ENCODE peak calls at places on chromosomes 3 and 15, in six cellular contexts. K, S, W, G, E and M are unnamed samples.

GRCh38 chr3:140848675-140849074 is 93.0 kb upstream of the SLC25A36 start:
- DNase-seq in W (no peak), S (no peak), E (no peak), K (no peak), G (no peak), M (no peak)

GRCh38 chr3:142354076-142354475 is 93.8 kb downstream of the XRN1 start:
- DNase-seq in S (no peak), W (no peak), K (no peak), G (no peak), E (no peak), M (no peak)

GRCh38 chr15:73028030-73028429 is 24.2 kb upstream of the NEO1 start:
- DNase-seq in E (no peak), K (no peak), S (no peak), G (no peak), W (no peak), M (no peak)

GRCh38 chr15:70051948-70052633 is 45.6 kb downstream of the TLE3 start:
- DNase-seq in G (no peak), S (peak), E (no peak), K (no peak), W (no peak), M (no peak)

GRCh38 chr3:48434591-48435222 is 4.8 kb upstream of the PLXNB1 start:
- DNase-seq in K (peak), S (peak), G (no peak), E (no peak), W (no peak), M (no peak)

GRCh38 chr3:130800829-130801228 is 54.2 kb upstream of the PIK3R4 start:
- DNase-seq in G (no peak), K (no peak), W (no peak), S (no peak), E (no peak), M (no peak)

GRCh38 chr3:14905055-14905657 is 42.2 kb upstream of the NR2C2 start:
- DNase-seq in E (no peak), K (no peak), S (no peak), G (no peak), W (no peak), M (no peak)

GRCh38 chr15:65638681-65639089 is 16.9 kb downstream of the SLC24A1 start:
- DNase-seq in E (peak), S (no peak), K (no peak), W (no peak), G (no peak), M (peak)

GRCh38 chr3:60303160-60303559 is 948.1 kb downstream of the FHIT start:
- DNase-seq in W (no peak), E (no peak), G (no peak), S (no peak), K (no peak), M (no peak)

GRCh38 chr3:150158974-150159625 is 188.4 kb upstream of the PFN2 start:
- DNase-seq in G (no peak), S (no peak), K (no peak), W (peak), E (no peak), M (no peak)

GRCh38 chr3:55903680-55904079 is 416.6 kb upstream of the WNT5A start:
- DNase-seq in K (no peak), E (no peak), G (peak), W (no peak), S (no peak), M (no peak)

GRCh38 chr15:78988361-78988911 is 43.6 kb upstream of the CTSH start:
- DNase-seq in G (peak), W (peak), S (peak), K (peak), E (peak), M (peak)

GRCh38 chr3:97969541-97969940 is 2.7 kb downstream of the RIOX2 start:
- DNase-seq in S (no peak), K (no peak), W (no peak), E (no peak), G (no peak), M (no peak)

GRCh38 chr15:59994855-59995557 is 9.1 kb upstream of the FOXB1 start:
- DNase-seq in S (no peak), E (no peak), G (no peak), W (no peak), K (no peak), M (no peak)

GRCh38 chr3:72903004-72903403 is 15.2 kb downstream of the GXYLT2 start:
- DNase-seq in E (peak), S (no peak), W (no peak), K (no peak), G (no peak), M (peak)

GRCh38 chr3:195705081-195705991 is 15.4 kb upstream of the MUC20 start:
- DNase-seq in W (no peak), K (no peak), E (no peak), G (no peak), S (no peak), M (no peak)

GRCh38 chr15:49769225-49769624 is 148.4 kb downstream of the DTWD1 start:
- DNase-seq in G (no peak), K (no peak), S (peak), W (no peak), E (no peak), M (no peak)

GRCh38 chr15:31328999-31329639 is 2.5 kb downstream of the KLF13 start:
- DNase-seq in W (peak), S (no peak), K (peak), E (no peak), G (no peak), M (no peak)

GRCh38 chr15:70765504-70766281 is 2.3 kb upstream of the UACA start:
- DNase-seq in K (no peak), S (no peak), W (no peak), G (no peak), E (no peak), M (no peak)

GRCh38 chr3:20054549-20054987 is 14.3 kb downstream of the KAT2B start:
- DNase-seq in K (peak), W (peak), S (no peak), G (peak), E (peak), M (peak)

GRCh38 chr15:42891569-42891968 is 29.0 kb downstream of the TTBK2 start:
- DNase-seq in E (no peak), K (no peak), G (no peak), W (no peak), S (no peak), M (no peak)

GRCh38 chr3:159866201-159866746 is 122.4 kb upstream of the IL12A start:
- DNase-seq in K (no peak), G (no peak), S (no peak), W (no peak), E (no peak), M (no peak)

GRCh38 chr3:12473503-12473902 is 10.8 kb upstream of the TSEN2 start:
- DNase-seq in G (no peak), W (no peak), S (no peak), K (no peak), E (no peak), M (no peak)

GRCh38 chr3:152452318-152452717 is 183.6 kb downstream of the MBNL1 start:
- DNase-seq in W (no peak), K (no peak), S (no peak), E (peak), G (no peak), M (no peak)

GRCh38 chr3:183650554-183650953 is 15.1 kb downstream of the KLHL24 start:
- DNase-seq in K (no peak), W (no peak), S (no peak), G (no peak), E (no peak), M (no peak)

GRCh38 chr3:13718437-13718836 is 161.4 kb downstream of the WNT7A start:
- DNase-seq in E (no peak), S (peak), G (peak), K (no peak), W (no peak), M (no peak)

GRCh38 chr15:62280625-62281024 is 115.5 kb upstream of the C2CD4B start:
- DNase-seq in S (no peak), E (no peak), G (no peak), K (no peak), W (no peak), M (no peak)

GRCh38 chr3:16511561-16512434 is 1.7 kb downstream of the RFTN1 start:
- DNase-seq in W (peak), S (peak), G (peak), E (no peak), K (peak), M (peak)

GRCh38 chr3:144242797-144243196 is 271.2 kb downstream of the DIPK2A start:
- DNase-seq in S (no peak), W (no peak), K (no peak), G (no peak), E (no peak), M (no peak)

GRCh38 chr15:70437882-70438331 is 325.5 kb downstream of the UACA start:
- DNase-seq in E (peak), G (peak), S (no peak), K (no peak), W (no peak), M (no peak)

GRCh38 chr3:852033-852432 is 240.8 kb upstream of the CNTN6 start:
- DNase-seq in S (no peak), G (no peak), E (no peak), W (no peak), K (no peak), M (no peak)

DNA sequence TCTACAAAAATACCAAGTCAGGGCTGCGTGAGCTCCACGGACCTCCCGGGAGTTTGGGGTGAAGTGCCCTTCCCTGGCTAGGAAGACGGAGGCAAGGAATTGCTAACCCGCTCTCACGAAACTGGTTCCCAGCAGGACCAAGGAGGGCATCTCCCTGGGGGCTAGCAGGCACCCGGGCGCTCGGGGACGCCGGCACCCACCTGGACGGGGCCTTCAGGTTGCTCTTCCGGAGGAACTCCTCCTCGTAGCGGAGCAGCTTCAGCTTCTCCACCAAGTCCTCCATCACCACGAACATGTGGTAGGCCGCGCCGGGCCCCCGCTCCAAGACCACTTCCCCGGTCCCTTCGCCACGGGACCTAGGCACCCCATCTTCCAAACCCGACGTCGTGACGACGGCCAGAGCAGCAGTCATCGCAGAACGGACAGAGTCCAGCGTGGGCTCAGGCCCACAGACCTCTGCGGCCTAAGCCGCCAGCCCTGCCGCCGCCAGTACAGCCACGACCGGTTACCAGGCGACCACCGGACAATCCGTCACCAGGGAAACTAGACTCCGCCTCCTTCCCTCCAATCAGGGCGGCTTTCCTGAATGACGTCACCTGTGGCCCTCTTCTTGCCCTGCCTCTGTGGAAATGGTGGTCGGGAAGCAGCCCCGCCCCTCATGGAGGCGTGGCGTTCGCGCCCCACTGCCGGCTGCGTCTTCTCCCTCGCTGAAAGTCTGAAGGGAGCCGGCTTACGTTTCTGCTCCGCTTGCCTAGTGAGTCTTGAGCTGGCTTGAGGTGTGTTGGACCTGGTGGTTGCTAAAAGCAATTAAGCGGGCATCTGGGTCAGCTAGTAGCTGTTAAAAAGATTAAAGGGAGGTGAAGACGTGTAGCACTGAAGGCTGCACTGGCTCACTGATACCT is at the start of gene IFT57:
- DNase-seq in W (peak), G (peak), S (peak), E (peak), K (peak), M (peak)
- TF ChIP-seq POLR2A in W (peak), G (peak), S (peak), E (peak), K (peak), M (peak)

GRCh38 chr3:169772530-169772950 is 656 bp upstream of the MYNN start:
- DNase-seq in K (peak), E (peak), G (peak), S (peak), W (peak), M (peak)

GRCh38 chr3:169765281-169765624 is 393 bp upstream of the TERC start:
- DNase-seq in W (no peak), G (no peak), S (no peak), E (no peak), K (no peak), M (no peak)

GRCh38 chr3:169771651-169772529 is 1.3 kb upstream of the MYNN start:
- DNase-seq in E (peak), K (peak), W (peak), S (peak), G (peak), M (peak)

GRCh38 chr3:169772951-169773816 is at the start of gene MYNN:
- DNase-seq in S (peak), W (peak), G (peak), E (peak), K (peak), M (peak)

DNA sequence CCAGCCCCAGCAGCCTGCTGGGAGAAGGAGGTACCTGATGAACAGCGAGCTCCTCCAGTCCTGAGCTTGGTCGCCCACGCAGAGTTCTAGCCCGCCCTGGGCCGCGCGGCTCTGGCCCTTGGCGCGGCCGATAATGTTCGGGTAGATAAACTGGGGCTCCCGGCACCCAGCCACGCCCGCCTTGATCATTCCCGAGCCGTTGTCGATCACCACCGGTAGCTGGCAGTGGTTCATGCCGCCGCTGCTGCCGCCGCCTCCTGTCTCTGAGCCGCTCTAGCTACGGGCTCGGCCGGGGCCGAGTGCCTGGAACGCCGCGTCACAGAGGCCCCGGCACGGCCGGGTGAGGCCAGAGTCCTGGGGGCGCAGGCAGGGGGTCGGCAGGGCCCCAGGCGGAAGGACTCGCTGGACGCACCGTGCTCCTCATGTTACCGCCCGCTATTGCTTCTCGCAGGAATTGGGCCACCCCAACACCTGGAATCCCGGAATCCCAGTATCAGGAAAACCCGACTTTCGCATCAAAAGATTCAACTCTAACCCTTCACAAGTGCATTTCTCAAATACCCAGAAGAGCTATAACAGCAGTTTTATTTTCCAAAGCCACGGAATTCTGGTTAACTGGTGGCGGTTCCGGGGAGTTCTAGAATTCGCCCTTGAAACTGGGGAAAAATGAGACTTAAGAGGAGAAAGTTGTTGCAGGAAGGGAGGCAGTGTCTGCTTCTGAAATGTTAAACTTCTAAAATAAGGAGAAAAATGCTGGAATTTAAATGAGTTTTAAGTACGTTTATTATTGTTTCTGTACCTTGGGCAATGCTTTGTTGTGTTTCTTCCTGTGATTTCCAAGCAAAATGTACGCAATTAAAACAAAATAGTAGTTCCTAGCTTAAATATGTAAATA is at the start of gene ACTRT3:
- DNase-seq in K (peak), W (peak), E (peak), S (peak), G (peak), M (no peak)
- TF ChIP-seq POLR2A in K (peak), W (peak), E (peak), S (no peak), G (peak), M (no peak)

GRCh38 chr15:40807888-40808194 is 568 bp upstream of the DNAJC17 start:
- DNase-seq in E (no peak), W (no peak), S (no peak), G (no peak), K (no peak), M (no peak)

GRCh38 chr15:40803688-40804087 is 3.2 kb upstream of the ZFYVE19 start:
- DNase-seq in K (no peak), S (no peak), E (no peak), G (no peak), W (no peak), M (no peak)

GRCh38 chr15:40809051-40809450 is 1.8 kb upstream of the DNAJC17 start:
- DNase-seq in G (no peak), S (no peak), K (no peak), E (no peak), W (no peak), M (no peak)

GRCh38 chr15:40806672-40807027 is 239 bp upstream of the ZFYVE19 start:
- DNase-seq in S (no peak), W (no peak), K (no peak), E (no peak), G (no peak), M (no peak)

GRCh38 chr15:40807028-40807887 is at the start of the genes DNAJC17 and ZFYVE19:
- DNase-seq in K (peak), W (peak), S (peak), E (peak), G (peak), M (peak)
- TF ChIP-seq POLR2A in K (peak), W (peak), S (peak), E (peak), G (peak), M (peak)

GRCh38 chr3:188153949-188154757 is at the start of gene LPP:
- DNase-seq in S (peak), E (peak), W (peak), K (peak), G (peak), M (peak)
- TF ChIP-seq POLR2A in S (no peak), E (no peak), W (peak), K (peak), G (no peak), M (no peak)

DNA sequence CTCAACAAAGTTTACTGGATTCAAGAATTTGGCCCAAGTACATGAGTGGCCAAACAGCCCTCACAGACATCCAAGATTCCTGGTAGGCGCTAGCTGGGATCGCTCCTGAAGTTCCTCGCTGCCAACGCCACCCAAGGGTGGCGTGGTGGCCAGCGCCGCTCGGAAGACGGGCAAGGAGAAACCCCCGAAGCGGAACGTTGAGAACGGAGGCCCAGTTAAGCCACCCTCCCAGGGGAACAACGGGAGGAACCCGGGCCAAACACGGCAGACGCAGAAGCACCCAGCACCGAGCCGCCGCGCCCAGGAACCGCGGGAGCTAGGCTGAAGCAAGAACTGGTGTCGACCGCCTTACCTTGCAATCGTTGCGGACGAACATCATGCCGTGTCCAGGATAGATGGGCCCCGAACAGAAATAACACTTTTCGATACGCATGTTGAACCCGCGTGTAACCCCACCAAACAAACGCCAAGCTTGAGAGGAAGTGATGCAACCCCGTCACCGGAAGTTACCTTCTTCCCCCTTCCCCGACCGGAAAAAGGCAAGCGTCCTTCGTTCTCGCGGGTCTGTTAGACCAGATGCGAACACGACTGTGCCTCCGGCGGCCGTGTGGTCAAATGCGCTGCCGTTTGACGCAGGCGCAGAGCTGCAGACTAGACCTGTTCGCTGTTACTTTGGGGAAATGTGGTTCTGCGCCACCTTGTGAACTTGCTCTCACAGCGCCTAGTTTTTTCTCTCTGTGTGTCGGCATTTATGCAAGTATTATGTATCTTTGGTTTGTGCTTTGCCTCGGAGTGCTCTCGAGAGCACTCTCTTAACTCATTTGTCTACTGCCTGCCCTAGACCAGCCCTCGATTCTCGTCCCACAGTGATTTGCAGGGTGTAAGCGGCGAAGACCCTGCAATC is at the start of gene RSL24D1:
- DNase-seq in G (peak), W (peak), E (peak), S (peak), K (peak), M (peak)
- TF ChIP-seq POLR2A in G (peak), W (peak), E (peak), S (peak), K (peak), M (peak)

GRCh38 chr3:119796368-119796767 is 14.5 kb downstream of the NR1I2 start:
- DNase-seq in K (no peak), E (no peak), S (no peak), G (no peak), W (no peak), M (no peak)

GRCh38 chr3:119796785-119797184 is 14.9 kb downstream of the NR1I2 start:
- DNase-seq in E (no peak), S (no peak), K (no peak), G (no peak), W (no peak), M (no peak)

GRCh38 chr3:119795849-119796248 is 13.9 kb downstream of the NR1I2 start:
- DNase-seq in W (no peak), S (no peak), E (peak), G (no peak), K (no peak), M (no peak)

GRCh38 chr3:119794401-119794800 is 12.5 kb downstream of the NR1I2 start:
- DNase-seq in G (no peak), K (no peak), W (no peak), E (no peak), S (no peak), M (no peak)

GRCh38 chr3:119794971-119795612 is 13.2 kb downstream of the NR1I2 start:
- DNase-seq in E (peak), W (peak), G (no peak), S (no peak), K (peak), M (peak)
- TF ChIP-seq POLR2A in E (peak), W (no peak), G (no peak), S (no peak), K (peak), M (no peak)

GRCh38 chr3:127981097-127981496 is 66.1 kb downstream of the KBTBD12 start:
- DNase-seq in K (no peak), S (no peak), E (no peak), G (no peak), W (no peak), M (no peak)
- TF ChIP-seq POLR2A in K (no peak), S (no peak), E (no peak), G (no peak), W (no peak), M (no peak)

GRCh38 chr3:108883373-108883772 is 60.8 kb downstream of the TRAT1 start:
- DNase-seq in S (no peak), E (no peak), G (no peak), K (no peak), W (no peak), M (no peak)

GRCh38 chr3:108887777-108888176 is 65.2 kb downstream of the TRAT1 start:
- DNase-seq in S (no peak), E (no peak), W (no peak), G (no peak), K (no peak), M (no peak)

GRCh38 chr3:108891833-108892232 is 61.8 kb downstream of the GUCA1C start:
- DNase-seq in E (no peak), W (no peak), S (no peak), K (no peak), G (no peak), M (no peak)

GRCh38 chr3:108882762-108883161 is 60.2 kb downstream of the TRAT1 start:
- DNase-seq in G (no peak), S (no peak), W (no peak), K (no peak), E (no peak), M (no peak)

GRCh38 chr3:108887137-108887536 is 64.6 kb downstream of the TRAT1 start:
- DNase-seq in E (no peak), K (no peak), W (no peak), G (no peak), S (no peak), M (no peak)
- TF ChIP-seq POLR2A in E (no peak), K (no peak), W (no peak), G (no peak), S (no peak), M (no peak)